ENCODE peak calls at places on chromosomes 7 and 10, in six cellular contexts. Z, O, K, E, T and Q are unnamed samples.

GRCh38 chr10:49562893-49563292 is 24.0 kb upstream of the ERCC6 start:
- DNase-seq in E (no peak), Z (no peak), K (no peak), O (peak), T (no peak), Q (peak)

GRCh38 chr10:51619365-51619764 is 80.0 kb downstream of the CSTF2T start:
- DNase-seq in O (no peak), T (no peak), Z (no peak), K (no peak), E (no peak), Q (no peak)

GRCh38 chr7:114943953-114944741 is 22.3 kb downstream of the MDFIC start:
- DNase-seq in E (no peak), K (no peak), T (no peak), O (peak), Z (no peak), Q (no peak)

GRCh38 chr10:112373912-112374338 is at the start of gene ACSL5:
- DNase-seq in O (no peak), Z (peak), T (no peak), E (no peak), K (no peak), Q (no peak)

GRCh38 chr10:103995134-103995533 is 28.2 kb downstream of the SLK start:
- DNase-seq in T (no peak), O (no peak), K (no peak), E (no peak), Z (no peak), Q (no peak)

GRCh38 chr10:111091833-111092232 is 15.0 kb downstream of the ADRA2A start:
- DNase-seq in O (no peak), K (no peak), T (no peak), E (no peak), Z (no peak), Q (no peak)

GRCh38 chr7:27110163-27110976 is 7.9 kb upstream of the HOXA2 start:
- DNase-seq in Z (peak), O (peak), E (no peak), K (peak), T (peak), Q (peak)

GRCh38 chr7:146713907-146714306 is 597.3 kb downstream of the CNTNAP2 start:
- DNase-seq in E (no peak), O (no peak), Z (no peak), T (no peak), K (no peak), Q (no peak)

GRCh38 chr10:50467209-50467608 is 156.5 kb downstream of the SGMS1 start:
- DNase-seq in K (no peak), O (no peak), E (no peak), Z (no peak), T (no peak), Q (no peak)

GRCh38 chr10:15140640-15141039 is 27.9 kb downstream of the NMT2 start:
- DNase-seq in Z (no peak), O (no peak), T (no peak), E (no peak), K (no peak), Q (no peak)

GRCh38 chr7:159031135-159031701 is 113.4 kb downstream of the VIPR2 start:
- DNase-seq in O (no peak), Z (no peak), T (no peak), E (no peak), K (no peak), Q (no peak)

GRCh38 chr10:119619215-119619614 is 22.5 kb upstream of the TIAL1 start:
- DNase-seq in E (no peak), O (no peak), Z (no peak), K (no peak), T (no peak), Q (no peak)

GRCh38 chr7:138475377-138475776 is 15.3 kb downstream of the TRIM24 start:
- DNase-seq in E (no peak), O (no peak), T (no peak), Z (no peak), K (no peak), Q (no peak)

GRCh38 chr7:112022128-112022527 is 184.1 kb downstream of the DOCK4 start:
- DNase-seq in T (no peak), E (no peak), O (no peak), K (no peak), Z (peak), Q (no peak)

GRCh38 chr10:124611738-124612137 is 132.4 kb downstream of the FAM53B start:
- DNase-seq in Z (no peak), K (no peak), O (no peak), T (no peak), E (no peak), Q (no peak)

GRCh38 chr10:133474027-133474426 is 20.3 kb downstream of the SCART1 start:
- DNase-seq in Z (no peak), T (no peak), E (no peak), O (no peak), K (no peak), Q (no peak)

GRCh38 chr10:103491729-103492364 is 1.7 kb upstream of the NEURL1 start:
- DNase-seq in T (peak), E (peak), Z (no peak), K (peak), O (peak), Q (peak)

GRCh38 chr7:91826377-91826776 is 54.1 kb downstream of the MTERF1 start:
- DNase-seq in T (peak), E (no peak), O (peak), Z (no peak), K (no peak), Q (peak)

GRCh38 chr7:47104206-47104549 is 477.7 kb downstream of the TNS3 start:
- DNase-seq in E (peak), Z (no peak), K (no peak), T (no peak), O (no peak), Q (no peak)

GRCh38 chr10:117804470-117805011 is 242.2 kb downstream of the RAB11FIP2 start:
- DNase-seq in O (no peak), Z (no peak), E (no peak), T (no peak), K (no peak), Q (no peak)

GRCh38 chr7:16089801-16090200 is 331.5 kb downstream of the CRPPA start:
- DNase-seq in E (no peak), T (no peak), O (no peak), K (no peak), Z (no peak), Q (no peak)

GRCh38 chr10:4260483-4260882 is 475.5 kb upstream of the KLF6 start:
- DNase-seq in T (peak), K (no peak), E (peak), Z (no peak), O (peak), Q (peak)

GRCh38 chr10:73899401-73899780 is 11.5 kb upstream of the PLAU start:
- DNase-seq in E (peak), O (peak), T (peak), K (peak), Z (no peak), Q (peak)

GRCh38 chr10:7687228-7687907 is 15.7 kb upstream of the ITIH2 start:
- DNase-seq in E (peak), T (peak), O (peak), K (peak), Z (peak), Q (peak)

GRCh38 chr10:92845926-92846325 is 2.4 kb upstream of the EXOC6 start:
- DNase-seq in O (no peak), K (no peak), Z (no peak), T (no peak), E (no peak), Q (no peak)
- TF ChIP-seq CTCF in O (no peak), K (no peak), Z (no peak), T (no peak), E (no peak), Q (no peak)

DNA sequence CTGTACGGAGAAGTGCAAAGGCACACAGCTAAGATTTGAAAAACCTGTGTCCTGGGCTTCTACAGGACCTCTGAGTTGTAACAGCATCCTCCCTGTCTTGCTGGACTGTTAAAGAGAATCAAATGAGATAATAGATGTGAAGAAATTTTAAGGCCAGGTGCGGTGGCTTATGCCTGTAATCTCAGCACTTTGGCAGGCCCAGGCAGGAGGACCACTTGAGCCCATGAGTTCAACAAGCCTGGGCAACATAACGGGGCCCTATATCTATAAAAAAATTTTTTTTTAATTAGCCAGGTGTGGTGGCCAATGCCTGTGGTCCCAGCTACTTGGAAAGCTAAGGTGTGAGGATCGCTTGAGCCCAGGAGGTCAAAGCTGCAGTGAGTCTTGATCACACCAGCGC is 2.9 kb upstream of the ARHGAP21 start:
- DNase-seq in Z (no peak), K (no peak), E (no peak), O (no peak), T (peak), Q (no peak)
- H3K4me3 ChIP-seq in Z (no peak), K (no peak), E (no peak), O (no peak), T (no peak), Q (no peak)

GRCh38 chr10:84265378-84265777 is 20.5 kb downstream of the RGR start:
- DNase-seq in O (no peak), Z (no peak), T (no peak), E (no peak), K (no peak), Q (no peak)

GRCh38 chr10:84269773-84270172 is 24.9 kb downstream of the RGR start:
- DNase-seq in Z (no peak), O (peak), T (peak), E (peak), K (peak), Q (peak)

GRCh38 chr10:84267503-84268126 is 22.8 kb downstream of the RGR start:
- DNase-seq in E (peak), Z (peak), T (peak), K (no peak), O (peak), Q (peak)

GRCh38 chr10:84270708-84271107 is 25.9 kb downstream of the RGR start:
- DNase-seq in K (no peak), T (no peak), O (no peak), Z (no peak), E (no peak), Q (no peak)
- TF ChIP-seq CTCF in K (no peak), T (no peak), O (no peak), Z (no peak), E (no peak), Q (no peak)

DNA sequence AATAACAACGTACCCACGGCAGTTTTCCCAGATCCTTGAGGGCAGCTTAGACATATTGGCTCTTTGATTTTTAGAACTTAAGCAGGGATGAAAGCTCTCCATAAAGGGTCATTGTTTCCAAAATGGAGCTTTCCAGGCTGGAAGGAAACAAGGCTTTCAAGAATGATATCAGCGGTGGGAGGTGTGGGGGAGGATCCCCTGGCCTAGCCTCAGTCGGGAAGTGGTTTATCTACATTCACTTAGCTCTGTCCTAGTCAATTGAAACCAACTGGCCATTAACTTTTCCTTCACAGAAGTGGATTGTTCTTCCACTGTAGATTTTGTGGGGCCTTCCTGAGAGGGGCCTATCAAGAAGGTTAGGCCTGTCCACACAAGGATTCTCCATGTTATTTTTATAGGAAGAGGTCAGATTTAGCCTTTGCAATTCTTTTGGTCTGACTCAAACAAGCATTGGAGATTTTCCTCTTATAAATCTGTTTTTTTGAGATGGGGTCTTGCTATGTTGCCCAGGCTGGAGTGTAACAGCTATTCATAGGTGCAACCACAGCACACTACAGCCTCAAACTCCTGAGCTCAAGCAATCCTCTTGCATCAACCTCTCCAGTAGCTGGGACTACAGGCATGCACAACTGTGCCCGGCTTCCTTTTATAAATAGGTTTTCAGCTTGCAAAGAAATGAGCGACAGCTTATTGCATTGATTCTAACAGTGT is 343.5 kb downstream of the LRMDA start:
- DNase-seq in K (no peak), Z (no peak), O (peak), E (no peak), T (no peak), Q (no peak)
- H3K4me3 ChIP-seq in K (no peak), Z (no peak), O (no peak), E (no peak), T (no peak), Q (no peak)